ENCODE peak calls at places on chromosomes 12 and 14, in ten cellular contexts. F is endothelial cell of umbilical vein, G is adipocyte, P is cardiac muscle cell, J is left ventricle myocardium inferior, A is hepatocyte, B is tibial artery, C is colonic mucosa, Y is psoas muscle, L is keratinocyte. V is an unnamed sample.

GRCh38 chr12:95733156-95733825 is 57.3 kb downstream of the NTN4 start:
- DNase-seq in L (no peak), P (peak; percentile 18), Y (no peak), J (no peak), B (no peak), G (no peak), C (peak; percentile 33), A (peak; percentile 23), F (peak; percentile 42), V (no peak)

GRCh38 chr12:50081096-50081808 is 3.9 kb upstream of the SMARCD1 start:
- DNase-seq in F (no peak), G (no peak), Y (no peak), P (no peak), B (no peak), A (no peak), C (no peak), L (no peak), J (no peak), V (no peak)

GRCh38 chr12:122366685-122367475 is 55.6 kb downstream of the CLIP1 start:
- DNase-seq in J (no peak), C (no peak), A (peak; percentile 64), P (peak; percentile 91), Y (peak; percentile 82), B (no peak), L (peak; percentile 64), F (peak; percentile 73), G (peak; percentile 82), V (no peak)

GRCh38 chr12:56162468-56163290 is 4.5 kb downstream of the MYL6 start:
- DNase-seq in Y (no peak), P (no peak), C (no peak), L (no peak), J (no peak), B (no peak), F (no peak), G (no peak), A (no peak), V (peak; percentile 51)

GRCh38 chr14:76640923-76641395 is 120.3 kb upstream of the VASH1 start:
- DNase-seq in B (no peak), A (no peak), G (no peak), Y (no peak), C (no peak), P (no peak), L (no peak), J (no peak), F (no peak), V (no peak)

GRCh38 chr12:27305673-27306504 is 26.7 kb upstream of the BMAL2 start:
- DNase-seq in G (peak; percentile 85), C (no peak), J (no peak), L (no peak), Y (no peak), P (peak; percentile 69), A (peak; percentile 52), F (peak; percentile 64), B (no peak), V (no peak)

GRCh38 chr14:29724991-29725390 is 202.7 kb downstream of the PRKD1 start:
- DNase-seq in L (no peak), Y (no peak), J (no peak), A (peak; percentile 62), F (no peak), G (peak; percentile 36), B (no peak), P (peak; percentile 70), C (no peak), V (no peak)

GRCh38 chr14:102625564-102626296 is 33.3 kb downstream of the RCOR1 start:
- DNase-seq in L (no peak), G (no peak), C (no peak), A (no peak), P (no peak), Y (no peak), B (no peak), J (no peak), F (no peak), V (no peak)

GRCh38 chr12:46617167-46617566 is 208.6 kb downstream of the SLC38A4 start:
- DNase-seq in L (no peak), C (no peak), A (no peak), J (no peak), B (peak; percentile 83), F (no peak), P (peak; percentile 62), G (peak; percentile 80), Y (peak; percentile 56), V (no peak)

GRCh38 chr14:78302841-78303240 is 132.7 kb downstream of the NRXN3 start:
- DNase-seq in G (no peak), C (no peak), Y (no peak), B (no peak), J (no peak), L (no peak), P (no peak), A (no peak), F (no peak), V (no peak)

GRCh38 chr12:89364631-89365030 is 12.3 kb upstream of the DUSP6 start:
- DNase-seq in P (no peak), G (no peak), F (no peak), A (no peak), L (no peak), Y (no peak), C (no peak), B (no peak), J (no peak), V (no peak)
- H3K4me3 ChIP-seq in P (no peak overlapping the region), G (no peak overlapping the region), F (no peak overlapping the region), A (no peak overlapping the region), L (no peak overlapping the region), Y (no peak overlapping the region), C (no peak overlapping the region), B (no peak overlapping the region), J (no peak overlapping the region), V (no peak overlapping the region)

GRCh38 chr12:113316155-113316554 is 18.8 kb downstream of the SLC8B1 start:
- DNase-seq in B (no peak), A (no peak), F (no peak), Y (no peak), P (no peak), L (no peak), C (no peak), G (no peak), J (no peak), V (no peak)

GRCh38 chr12:113317122-113317521 is 17.8 kb downstream of the SLC8B1 start:
- DNase-seq in B (no peak), P (no peak), L (no peak), C (no peak), F (no peak), Y (no peak), G (no peak), A (no peak), J (no peak), V (no peak)

GRCh38 chr12:113318046-113318656 is 16.8 kb downstream of the SLC8B1 start:
- DNase-seq in L (no peak), A (no peak), F (no peak), B (no peak), G (no peak), P (no peak), J (no peak), Y (no peak), C (no peak), V (no peak)

GRCh38 chr12:113314121-113314529 is 20.8 kb downstream of the SLC8B1 start:
- DNase-seq in A (no peak), L (no peak), J (no peak), G (no peak), F (no peak), P (peak; percentile 58), B (no peak), Y (no peak), C (no peak), V (no peak)

GRCh38 chr12:113315358-113315757 is 19.6 kb downstream of the SLC8B1 start:
- DNase-seq in F (no peak), B (no peak), C (no peak), A (no peak), P (no peak), J (no peak), G (no peak), L (no peak), Y (no peak), V (no peak)
- H3K36me3 ChIP-seq in F (no peaks in the 10 kb centered on the region), B (peaks cover 68% of the 10 kb centered on the region), C (peaks cover 12% of the 10 kb centered on the region), A (no peaks in the 10 kb centered on the region), P (no peaks in the 10 kb centered on the region), J (peaks cover 88% of the 10 kb centered on the region), G (peaks cover 19% of the 10 kb centered on the region), L (peaks cover 9% of the 10 kb centered on the region), Y (peaks cover 95% of the 10 kb centered on the region), V (no peaks in the 10 kb centered on the region)

DNA sequence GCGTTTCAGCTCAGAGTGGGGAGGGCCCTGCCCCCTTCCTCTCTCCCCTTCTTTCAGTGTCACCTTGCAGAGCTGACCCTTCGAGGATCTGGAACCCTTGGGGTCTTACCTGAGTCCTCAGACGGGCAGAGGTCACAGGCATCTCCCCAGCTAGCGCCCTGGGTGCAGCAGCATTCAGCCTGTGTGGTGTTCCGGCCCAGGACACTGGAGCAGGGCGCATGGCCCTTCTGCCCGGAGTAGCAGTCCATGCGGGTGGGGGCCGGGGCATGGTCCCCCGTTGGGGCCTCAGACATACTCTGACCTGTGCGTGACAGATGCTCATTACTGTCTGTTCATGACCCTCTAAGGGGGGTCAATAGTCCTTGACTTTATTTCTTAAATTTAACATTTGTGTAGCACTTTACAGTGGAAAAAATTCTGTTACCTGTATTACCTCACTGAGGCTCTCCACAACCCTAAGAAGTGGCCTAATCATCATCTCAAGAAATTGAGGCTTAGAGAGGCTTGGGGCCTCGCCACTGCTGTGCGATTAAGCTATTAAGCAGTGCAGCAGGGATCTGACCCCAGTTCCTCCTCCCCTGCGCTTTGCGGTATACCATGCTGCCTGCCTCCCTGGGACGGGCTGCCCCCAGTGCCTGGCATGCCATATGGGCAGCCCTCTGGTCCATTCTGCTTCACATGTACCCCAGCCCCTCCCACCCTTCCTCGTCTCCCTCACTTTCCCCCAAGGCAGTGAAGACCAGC is 11.5 kb downstream of the ISCA2 start:
- DNase-seq in G (no peak), F (no peak), L (no peak), B (no peak), Y (no peak), C (no peak), P (no peak), A (no peak), J (no peak), V (peak; percentile 84)
- H3K4me3 ChIP-seq in G (no peak overlapping the region), F (no peak overlapping the region), L (no peak overlapping the region), B (no peak overlapping the region), Y (no peak overlapping the region), C (no peak overlapping the region), P (no peak overlapping the region), A (no peak overlapping the region), J (no peak overlapping the region), V (no peak overlapping the region)

GRCh38 chr14:54610051-54610977 is 43.4 kb downstream of the SAMD4A start:
- DNase-seq in J (no peak), Y (no peak), A (no peak), P (peak; percentile 25), C (no peak), B (no peak), G (peak; percentile 70), L (no peak), F (no peak), V (no peak)

GRCh38 chr14:54606178-54606577 is 39.2 kb downstream of the SAMD4A start:
- DNase-seq in L (no peak), B (peak; percentile 68), J (peak; percentile 79), G (no peak), F (no peak), C (no peak), A (no peak), Y (peak; percentile 59), P (peak; percentile 63), V (no peak)

GRCh38 chr14:54606631-54607133 is 39.8 kb downstream of the SAMD4A start:
- DNase-seq in L (no peak), P (peak; percentile 67), G (peak; percentile 72), C (no peak), B (peak; percentile 74), J (no peak), F (no peak), A (no peak), Y (peak; percentile 72), V (no peak)

GRCh38 chr14:54614296-54614695 is 47.4 kb downstream of the SAMD4A start:
- DNase-seq in B (no peak), F (no peak), L (no peak), A (no peak), J (no peak), Y (no peak), C (no peak), P (no peak), G (no peak), V (no peak)

GRCh38 chr14:54609576-54609975 is 42.6 kb downstream of the SAMD4A start:
- DNase-seq in F (no peak), P (no peak), G (no peak), A (no peak), L (no peak), J (no peak), Y (no peak), C (no peak), B (no peak), V (no peak)
- H3K36me3 ChIP-seq in F (peaks cover 5% of the 10 kb centered on the region), P (no peaks in the 10 kb centered on the region), G (no peaks in the 10 kb centered on the region), A (no peaks in the 10 kb centered on the region), L (no peaks in the 10 kb centered on the region), J (no peaks in the 10 kb centered on the region), Y (no peaks in the 10 kb centered on the region), C (no peaks in the 10 kb centered on the region), B (no peaks in the 10 kb centered on the region), V (peaks cover 21% of the 10 kb centered on the region)